ENCODE peak calls at places on chromosomes 11 and 22, in five cellular contexts. One of them, this sample, is unnamed.
A peak's percentile ranks its signal among the peaks of the same experiment; 100 is the strongest.

GRCh38 chr11:122721964-122722266 is 66.4 kb downstream of the UBASH3B start:
- DNase-seq in activated T-helper 1 cell treated with anti-CD3 and anti-CD28 coated beads, Interleukin-2, amount 50 U/mL, for 16 hours: no peak
- DNase-seq in MG63: no peak
- DNase-seq in stimulated activated CD4-positive, alpha-beta T cell treated with anti-CD3 and anti-CD28 coated beads, TNF-alpha, amount 100 ng/mL, for 4 hours: no peak
- DNase-seq in activated T-cell treated with anti-CD3 and anti-CD28 coated beads, Interleukin-2, amount 50 U/mL, for 72 hours: no peak
- DNase-seq in this sample: peak; percentile 64

GRCh38 chr11:9663699-9664275 is at the start of gene SWAP70:
- DNase-seq in MG63: peak; percentile 92
- DNase-seq in activated T-cell treated with anti-CD3 and anti-CD28 coated beads, Interleukin-2, amount 50 U/mL, for 72 hours: peak; percentile 87
- DNase-seq in activated T-helper 1 cell treated with anti-CD3 and anti-CD28 coated beads, Interleukin-2, amount 50 U/mL, for 16 hours: peak; percentile 37
- DNase-seq in stimulated activated CD4-positive, alpha-beta T cell treated with anti-CD3 and anti-CD28 coated beads, TNF-alpha, amount 100 ng/mL, for 4 hours: peak; percentile 42
- DNase-seq in this sample: peak; percentile 87

GRCh38 chr22:38724926-38725571 is 19.3 kb downstream of the GTPBP1 start:
- DNase-seq in activated T-helper 1 cell treated with anti-CD3 and anti-CD28 coated beads, Interleukin-2, amount 50 U/mL, for 16 hours: no peak
- DNase-seq in activated T-cell treated with anti-CD3 and anti-CD28 coated beads, Interleukin-2, amount 50 U/mL, for 72 hours: no peak
- DNase-seq in stimulated activated CD4-positive, alpha-beta T cell treated with anti-CD3 and anti-CD28 coated beads, TNF-alpha, amount 100 ng/mL, for 4 hours: no peak
- DNase-seq in MG63: peak; percentile 33
- DNase-seq in this sample: no peak

GRCh38 chr22:42022162-42022847 is 23.7 kb downstream of the WBP2NL start:
- DNase-seq in activated T-helper 1 cell treated with anti-CD3 and anti-CD28 coated beads, Interleukin-2, amount 50 U/mL, for 16 hours: no peak
- DNase-seq in MG63: no peak
- DNase-seq in stimulated activated CD4-positive, alpha-beta T cell treated with anti-CD3 and anti-CD28 coated beads, TNF-alpha, amount 100 ng/mL, for 4 hours: no peak
- DNase-seq in activated T-cell treated with anti-CD3 and anti-CD28 coated beads, Interleukin-2, amount 50 U/mL, for 72 hours: no peak
- DNase-seq in this sample: peak; percentile 32

GRCh38 chr22:26041931-26042330 is 127.3 kb upstream of the SEZ6L start:
- DNase-seq in activated T-cell treated with anti-CD3 and anti-CD28 coated beads, Interleukin-2, amount 50 U/mL, for 72 hours: no peak
- DNase-seq in MG63: no peak
- DNase-seq in activated T-helper 1 cell treated with anti-CD3 and anti-CD28 coated beads, Interleukin-2, amount 50 U/mL, for 16 hours: no peak
- DNase-seq in stimulated activated CD4-positive, alpha-beta T cell treated with anti-CD3 and anti-CD28 coated beads, TNF-alpha, amount 100 ng/mL, for 4 hours: no peak
- DNase-seq in this sample: no peak

GRCh38 chr11:65454696-65455456 is 32.3 kb downstream of the NEAT1 start:
- DNase-seq in MG63: peak; percentile 83
- DNase-seq in stimulated activated CD4-positive, alpha-beta T cell treated with anti-CD3 and anti-CD28 coated beads, TNF-alpha, amount 100 ng/mL, for 4 hours: peak; percentile 63
- DNase-seq in activated T-cell treated with anti-CD3 and anti-CD28 coated beads, Interleukin-2, amount 50 U/mL, for 72 hours: peak; percentile 87
- DNase-seq in activated T-helper 1 cell treated with anti-CD3 and anti-CD28 coated beads, Interleukin-2, amount 50 U/mL, for 16 hours: peak; percentile 58
- DNase-seq in this sample: peak; percentile 87

GRCh38 chr22:38748487-38749136 is 7.2 kb downstream of the SUN2 start:
- DNase-seq in MG63: no peak
- DNase-seq in stimulated activated CD4-positive, alpha-beta T cell treated with anti-CD3 and anti-CD28 coated beads, TNF-alpha, amount 100 ng/mL, for 4 hours: no peak
- DNase-seq in activated T-cell treated with anti-CD3 and anti-CD28 coated beads, Interleukin-2, amount 50 U/mL, for 72 hours: no peak
- DNase-seq in activated T-helper 1 cell treated with anti-CD3 and anti-CD28 coated beads, Interleukin-2, amount 50 U/mL, for 16 hours: no peak
- DNase-seq in this sample: no peak

GRCh38 chr11:44592125-44592643 is 26.7 kb downstream of the CD82 start:
- DNase-seq in activated T-helper 1 cell treated with anti-CD3 and anti-CD28 coated beads, Interleukin-2, amount 50 U/mL, for 16 hours: no peak
- DNase-seq in MG63: peak; percentile 48
- DNase-seq in activated T-cell treated with anti-CD3 and anti-CD28 coated beads, Interleukin-2, amount 50 U/mL, for 72 hours: no peak
- DNase-seq in stimulated activated CD4-positive, alpha-beta T cell treated with anti-CD3 and anti-CD28 coated beads, TNF-alpha, amount 100 ng/mL, for 4 hours: no peak
- DNase-seq in this sample: no peak

GRCh38 chr11:93648168-93648567 is 13.3 kb upstream of the CEP295 start:
- DNase-seq in activated T-helper 1 cell treated with anti-CD3 and anti-CD28 coated beads, Interleukin-2, amount 50 U/mL, for 16 hours: no peak
- DNase-seq in stimulated activated CD4-positive, alpha-beta T cell treated with anti-CD3 and anti-CD28 coated beads, TNF-alpha, amount 100 ng/mL, for 4 hours: no peak
- DNase-seq in activated T-cell treated with anti-CD3 and anti-CD28 coated beads, Interleukin-2, amount 50 U/mL, for 72 hours: no peak
- DNase-seq in MG63: no peak
- DNase-seq in this sample: no peak

GRCh38 chr22:25919452-25919851 is 177.5 kb downstream of the MYO18B start:
- DNase-seq in activated T-cell treated with anti-CD3 and anti-CD28 coated beads, Interleukin-2, amount 50 U/mL, for 72 hours: no peak
- DNase-seq in MG63: no peak
- DNase-seq in activated T-helper 1 cell treated with anti-CD3 and anti-CD28 coated beads, Interleukin-2, amount 50 U/mL, for 16 hours: no peak
- DNase-seq in stimulated activated CD4-positive, alpha-beta T cell treated with anti-CD3 and anti-CD28 coated beads, TNF-alpha, amount 100 ng/mL, for 4 hours: no peak
- DNase-seq in this sample: no peak